ENCODE peak calls at places on chromosomes 7 and 10, in four cellular contexts. I, K, R and D are unnamed samples.

GRCh38 chr7:46478046-46478445 is 557.0 kb upstream of the IGFBP3 start:
- DNase-seq in R (peak), I (no peak), K (peak), D (peak)

GRCh38 chr7:3087243-3087642 is 43.6 kb upstream of the CARD11 start:
- DNase-seq in I (no peak), K (no peak), R (peak), D (peak)

GRCh38 chr10:36469585-36469984 is 655.8 kb upstream of the ANKRD30A start:
- DNase-seq in K (peak), I (no peak), R (peak), D (peak)

GRCh38 chr7:16345979-16346958 is 75.1 kb downstream of the CRPPA start:
- DNase-seq in I (no peak), K (peak), R (peak), D (peak)

GRCh38 chr7:20330797-20331230 is at the start of gene ITGB8:
- DNase-seq in I (no peak), K (no peak), R (no peak), D (no peak)

GRCh38 chr10:79044846-79045245 is 23.9 kb upstream of the ZMIZ1 start:
- DNase-seq in I (no peak), R (no peak), K (no peak), D (no peak)

GRCh38 chr10:119421887-119422684 is 120.4 kb downstream of the RGS10 start:
- DNase-seq in R (peak), K (peak), I (no peak), D (no peak)

GRCh38 chr7:135743907-135744789 is 4.5 kb downstream of the FAM180A start:
- DNase-seq in I (no peak), R (peak), K (peak), D (peak)

GRCh38 chr7:9189683-9190082 is 756.3 kb downstream of the NXPH1 start:
- DNase-seq in R (no peak), I (no peak), K (no peak), D (no peak)

DNA sequence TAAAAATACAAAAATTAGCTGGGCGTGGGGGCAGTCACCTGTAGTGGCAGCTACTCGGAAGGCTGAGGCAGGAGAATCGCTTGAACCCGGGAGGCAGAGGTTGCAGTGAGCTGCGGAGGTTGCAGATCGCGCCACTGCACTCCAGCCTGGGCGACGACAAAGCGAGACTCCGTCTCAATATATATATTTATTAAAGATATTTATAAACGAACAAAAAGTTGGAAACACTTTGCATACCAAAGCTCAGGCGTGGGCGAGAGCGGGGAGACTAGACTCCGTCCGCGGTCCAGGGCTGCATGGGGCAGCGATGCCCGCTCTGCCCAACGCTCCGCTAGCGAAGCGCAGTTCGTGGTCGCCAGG is 7.9 kb upstream of the CRYGN start:
- DNase-seq in R (no peak), I (no peak), K (no peak), D (no peak)
- H3K4me3 ChIP-seq in R (no peak), I (peak), K (no peak), D (peak)

GRCh38 chr7:133563196-133563707 is 310.4 kb downstream of the EXOC4 start:
- DNase-seq in I (no peak), R (no peak), K (no peak), D (no peak)

GRCh38 chr7:133561361-133561760 is 308.5 kb downstream of the EXOC4 start:
- DNase-seq in R (peak), I (no peak), K (no peak), D (peak)

GRCh38 chr7:133560900-133561299 is 308.0 kb downstream of the EXOC4 start:
- DNase-seq in K (no peak), I (no peak), R (no peak), D (no peak)

GRCh38 chr7:133562617-133563016 is 309.7 kb downstream of the EXOC4 start:
- DNase-seq in K (peak), R (peak), I (no peak), D (no peak)

DNA sequence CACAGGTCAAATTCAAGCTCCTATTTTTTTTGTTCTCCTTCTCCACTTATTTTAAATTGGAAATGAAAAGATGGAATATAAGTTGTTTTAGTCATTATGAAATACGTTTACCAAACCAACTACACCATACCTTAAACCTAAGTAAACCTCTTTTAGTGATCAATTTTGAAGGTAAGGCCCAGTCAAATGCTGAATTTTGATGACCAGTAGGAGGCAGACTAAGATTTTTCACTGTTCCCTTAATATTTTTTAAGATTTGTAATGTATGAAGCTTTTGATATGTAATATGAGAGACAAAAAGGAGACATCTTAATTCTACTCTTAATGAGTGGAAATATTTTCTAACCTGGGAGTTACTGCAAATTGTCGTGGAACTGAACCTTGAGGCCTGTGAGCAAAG is 311.6 kb downstream of the EXOC4 start:
- DNase-seq in R (no peak), I (no peak), K (no peak), D (peak)
- TF ChIP-seq CTCF in R (no peak), I (no peak), K (no peak), D (peak)

GRCh38 chr10:110358278-110358677 is 53.6 kb upstream of the SMNDC1 start:
- DNase-seq in I (no peak), R (no peak), K (no peak), D (no peak)

GRCh38 chr10:110355922-110356627 is 51.4 kb upstream of the SMNDC1 start:
- DNase-seq in I (peak), R (no peak), K (no peak), D (no peak)

GRCh38 chr10:110357871-110358270 is 53.2 kb upstream of the SMNDC1 start:
- DNase-seq in I (no peak), K (no peak), R (no peak), D (no peak)

GRCh38 chr10:110356628-110357245 is 52.0 kb upstream of the SMNDC1 start:
- DNase-seq in K (peak), R (peak), I (peak), D (peak)

GRCh38 chr10:110357252-110357780 is 52.6 kb upstream of the SMNDC1 start:
- DNase-seq in I (peak), R (peak), K (peak), D (peak)
- H3K4me3 ChIP-seq in I (no peak), R (no peak), K (no peak), D (no peak)

GRCh38 chr7:119944601-119944972 is 328.4 kb upstream of the KCND2 start:
- DNase-seq in I (no peak), R (no peak), K (no peak), D (no peak)
- TF ChIP-seq CTCF in I (no peak), R (no peak), K (no peak), D (no peak)

GRCh38 chr10:43427166-43427825 is 9.6 kb upstream of the ZNF487 start:
- DNase-seq in I (peak), R (no peak), K (no peak), D (no peak)
- H3K4me3 ChIP-seq in I (no peak), R (no peak), K (no peak), D (no peak)